ENCODE peak calls at places on chromosomes 3 and 15, in four cellular contexts. X is H9, C is mesendoderm, H is H1. K is an unnamed sample.

GRCh38 chr3:146044046-146044445 is 116.9 kb downstream of the PLOD2 start:
- DNase-seq in C (no peak), H (no peak), X (no peak), K (no peak)

GRCh38 chr3:51668756-51669155 is 2.3 kb upstream of the TEX264 start:
- DNase-seq in C (peak; percentile 39), H (no peak), X (no peak), K (peak; percentile 58)

GRCh38 chr3:161251716-161252115 is 30.6 kb downstream of the NMD3 start:
- DNase-seq in C (no peak), X (no peak), H (no peak), K (no peak)

GRCh38 chr3:50212502-50212901 is 7.4 kb downstream of the SLC38A3 start:
- DNase-seq in C (no peak), X (peak; percentile 60), H (no peak), K (no peak)

GRCh38 chr3:78633626-78634025 is 1134.2 kb downstream of the ROBO1 start:
- DNase-seq in H (no peak), X (no peak), C (peak; percentile 37), K (peak; percentile 48)

GRCh38 chr3:123809597-123809996 is 74.5 kb downstream of the MYLK start:
- DNase-seq in H (no peak), X (no peak), C (no peak), K (peak; percentile 84)

GRCh38 chr15:94412979-94413741 is 181.8 kb downstream of the MCTP2 start:
- DNase-seq in H (no peak), C (peak; percentile 47), X (no peak), K (peak; percentile 25)

GRCh38 chr3:196774191-196774820 is 34.6 kb downstream of the PAK2 start:
- DNase-seq in H (no peak), C (no peak), X (no peak), K (no peak)

GRCh38 chr3:13414040-13414729 is 5.9 kb downstream of the NUP210 start:
- DNase-seq in H (no peak), C (no peak), X (no peak), K (no peak)

GRCh38 chr3:24359645-24360462 is 134.8 kb downstream of the THRB start:
- DNase-seq in X (no peak), C (no peak), H (no peak), K (no peak)

GRCh38 chr3:43353393-43353792 is 67.1 kb downstream of the SNRK start:
- DNase-seq in H (no peak), C (no peak), X (no peak), K (no peak)

GRCh38 chr15:51323749-51324148 is 14.6 kb downstream of the CYP19A1 start:
- DNase-seq in X (no peak), C (no peak), H (no peak), K (no peak)
- H3K56ac ChIP-seq in X (no peak overlapping the region), C (no peak overlapping the region), H (no peak overlapping the region), K (no peak overlapping the region)

GRCh38 chr3:87733671-87734367 is 325.0 kb downstream of the CGGBP1 start:
- DNase-seq in H (no peak), C (peak; percentile 32), X (no peak), K (no peak)
- H3K56ac ChIP-seq in H (no peak overlapping the region), C (no peak overlapping the region), X (no peak overlapping the region), K (no peak overlapping the region)

GRCh38 chr3:8607285-8608040 is 37.1 kb downstream of the SSUH2 start:
- DNase-seq in X (peak; percentile 43), C (peak; percentile 89), H (no peak), K (peak; percentile 78)
- H3K56ac ChIP-seq in X (no peak overlapping the region), C (no peak overlapping the region), H (no peak overlapping the region), K (no peak overlapping the region)

GRCh38 chr15:27935328-27935727 is 163.8 kb downstream of the OCA2 start:
- DNase-seq in X (no peak), C (no peak), H (no peak), K (no peak)
- H3K56ac ChIP-seq in X (no peak overlapping the region), C (no peak overlapping the region), H (no peak overlapping the region), K (no peak overlapping the region)

GRCh38 chr3:105847452-105847851 is 21.4 kb downstream of the CBLB start:
- DNase-seq in C (no peak), X (no peak), H (no peak), K (no peak)

GRCh38 chr3:105846809-105847208 is 22.0 kb downstream of the CBLB start:
- DNase-seq in H (no peak), C (no peak), X (no peak), K (no peak)

GRCh38 chr3:105847865-105848264 is 20.9 kb downstream of the CBLB start:
- DNase-seq in C (no peak), H (no peak), X (no peak), K (no peak)

GRCh38 chr3:105850593-105850992 is 18.2 kb downstream of the CBLB start:
- DNase-seq in C (no peak), H (no peak), X (no peak), K (no peak)

DNA sequence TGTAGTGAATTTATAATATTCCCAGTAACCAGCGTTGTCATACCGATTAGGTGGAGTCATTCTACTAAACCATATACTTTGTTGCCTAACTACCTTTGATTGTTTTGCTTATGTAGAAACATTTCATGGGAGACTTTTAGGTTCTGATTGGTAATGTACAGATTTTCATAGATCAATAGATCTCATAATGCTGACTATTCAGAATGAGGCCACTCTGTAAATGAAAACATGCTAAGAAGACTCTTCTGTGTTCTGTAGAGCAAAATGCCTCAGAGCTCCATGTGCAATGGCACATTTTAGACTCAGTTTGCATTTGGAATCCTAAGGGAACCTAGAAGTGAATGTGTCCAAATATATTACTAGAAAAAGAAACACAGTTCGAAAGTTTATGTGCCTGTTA is 20.0 kb downstream of the CBLB start:
- DNase-seq in H (no peak), C (no peak), X (no peak), K (no peak)
- H3K56ac ChIP-seq in H (no peak overlapping the region), C (no peak overlapping the region), X (no peak overlapping the region), K (no peak overlapping the region)

GRCh38 chr3:134002326-134002725 is 27.4 kb downstream of the SLCO2A1 start:
- DNase-seq in C (no peak), X (no peak), H (no peak), K (peak; percentile 60)
- H3K56ac ChIP-seq in C (no peak overlapping the region), X (no peak overlapping the region), H (no peak overlapping the region), K (no peak overlapping the region)